ENCODE peak calls at places on chromosomes 4 and X, in nine cellular contexts. G, R, V, D, A, S, Q, Y and F are unnamed samples.

GRCh38 chrX:350534-351321 is 32.1 kb upstream of the GTPBP6 start:
- DNase-seq in A (peak), R (no peak), S (no peak), D (no peak), Q (no peak), G (no peak), Y (peak), V (no peak), F (no peak)

GRCh38 chr4:152848508-152848907 is 68.8 kb downstream of the ARFIP1 start:
- DNase-seq in Y (no peak), D (no peak), V (no peak), R (no peak), Q (no peak), G (peak), A (no peak), S (no peak), F (no peak)

GRCh38 chrX:5449323-5449722 is 779.3 kb downstream of the NLGN4X start:
- DNase-seq in Y (no peak), S (no peak), A (no peak), R (no peak), V (no peak), G (no peak), D (no peak), Q (no peak), F (no peak)

GRCh38 chrX:118570209-118570608 is 74.6 kb downstream of the DOCK11 start:
- DNase-seq in A (no peak), S (no peak), D (no peak), V (no peak), G (no peak), Y (no peak), Q (no peak), R (no peak), F (no peak)

GRCh38 chr4:82293304-82293703 is 80.5 kb downstream of the HNRNPD start:
- DNase-seq in Y (no peak), Q (no peak), G (no peak), R (no peak), A (no peak), V (no peak), S (peak), D (no peak), F (no peak)

GRCh38 chr4:143207555-143207954 is 22.8 kb downstream of the USP38 start:
- DNase-seq in S (no peak), R (no peak), Q (no peak), G (peak), D (no peak), A (no peak), Y (no peak), V (no peak), F (no peak)

GRCh38 chr4:118953276-118953675 is 64.6 kb downstream of the SYNPO2 start:
- DNase-seq in D (no peak), Q (no peak), Y (no peak), A (no peak), S (no peak), V (no peak), R (no peak), G (no peak), F (no peak)

GRCh38 chrX:8738588-8739189 is 6.8 kb upstream of the ANOS1 start:
- DNase-seq in A (no peak), G (no peak), Q (peak), R (no peak), D (no peak), Y (no peak), V (no peak), S (no peak), F (no peak)

GRCh38 chr4:153222790-153223417 is 18.7 kb downstream of the TRIM2 start:
- DNase-seq in Y (peak), D (no peak), G (no peak), R (no peak), V (peak), Q (peak), A (peak), S (peak), F (no peak)

GRCh38 chr4:1975880-1976279 is 32.9 kb downstream of the NELFA start:
- DNase-seq in V (no peak), Q (no peak), R (no peak), D (no peak), A (no peak), S (no peak), Y (no peak), G (no peak), F (no peak)

GRCh38 chr4:68180858-68181531 is 51.3 kb upstream of the TMPRSS11F start:
- DNase-seq in V (no peak), D (no peak), S (no peak), G (peak), Y (no peak), Q (no peak), A (no peak), R (no peak), F (no peak)

GRCh38 chr4:68176500-68176899 is 46.8 kb upstream of the TMPRSS11F start:
- DNase-seq in D (no peak), R (no peak), A (no peak), S (no peak), Q (no peak), Y (no peak), G (no peak), V (no peak), F (no peak)

GRCh38 chr4:68176904-68177303 is 47.2 kb upstream of the TMPRSS11F start:
- DNase-seq in A (no peak), D (no peak), Y (no peak), G (peak), V (no peak), S (no peak), R (no peak), Q (no peak), F (no peak)

GRCh38 chr4:68175562-68176155 is 46.0 kb upstream of the TMPRSS11F start:
- DNase-seq in R (no peak), Y (no peak), V (no peak), A (no peak), D (peak), Q (peak), S (peak), G (peak), F (no peak)
- TF ChIP-seq CTCF in R (peak), Y (peak), V (no peak), A (no peak), D (peak), Q (peak), S (peak), G (peak), F (no peak)

DNA sequence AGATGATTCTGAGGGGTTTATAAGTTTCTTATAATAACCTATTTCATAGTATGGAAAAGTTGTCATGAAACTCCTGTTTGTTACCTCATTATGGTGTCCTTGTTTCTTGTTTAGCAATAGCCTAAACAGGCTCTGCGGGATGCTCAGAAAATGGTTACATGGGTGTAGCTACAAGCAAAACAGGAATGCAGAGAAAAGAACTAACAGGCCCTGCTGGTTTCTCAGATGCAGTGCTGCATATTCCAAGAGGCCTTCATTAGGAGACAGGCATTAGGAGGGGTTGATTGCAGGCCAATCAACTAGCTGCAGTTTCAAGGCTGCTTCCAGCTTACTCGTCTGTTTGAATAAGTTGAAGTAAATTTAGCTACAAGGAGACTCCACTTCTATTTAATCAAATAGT is 37.6 kb upstream of the HPGD start:
- DNase-seq in D (no peak), A (no peak), R (no peak), G (peak), S (no peak), Q (no peak), V (no peak), Y (no peak), F (no peak)
- TF ChIP-seq CTCF in D (no peak), A (no peak), R (no peak), G (no peak), S (no peak), Q (no peak), V (no peak), Y (no peak), F (no peak)

DNA sequence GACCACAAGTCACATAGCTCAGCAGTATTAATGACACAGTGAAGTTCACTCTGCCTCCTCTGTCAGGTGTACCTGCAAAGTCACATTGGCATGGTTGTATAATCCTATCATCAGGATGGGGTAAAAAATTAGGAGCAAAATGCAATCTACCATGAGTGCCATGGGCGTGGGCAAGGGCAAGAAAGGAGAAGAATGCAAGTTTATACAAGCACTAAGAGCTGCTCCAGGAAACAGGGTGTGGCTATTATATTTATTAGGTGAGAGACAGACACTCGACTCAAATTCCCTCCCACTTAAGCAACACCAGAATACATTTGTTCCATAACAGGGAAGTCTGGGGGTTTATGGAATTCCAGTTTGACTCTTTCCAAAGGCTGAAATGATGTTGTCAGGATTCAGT is 378.8 kb downstream of the BCOR start:
- DNase-seq in Y (no peak), G (peak), S (no peak), V (peak), Q (no peak), R (no peak), D (no peak), A (no peak), F (no peak)
- TF ChIP-seq CTCF in Y (no peak), G (no peak), S (no peak), V (no peak), Q (no peak), R (no peak), D (no peak), A (no peak), F (no peak)

GRCh38 chrX:109475174-109475891 is 6.6 kb downstream of the GUCY2F start:
- DNase-seq in V (no peak), Y (no peak), S (no peak), R (no peak), A (peak), G (peak), Q (peak), D (peak), F (no peak)
- TF ChIP-seq CTCF in V (no peak), Y (peak), S (no peak), R (peak), A (no peak), G (peak), Q (peak), D (peak), F (no peak)

GRCh38 chr4:8410641-8411271 is 29.8 kb downstream of the ACOX3 start:
- DNase-seq in D (no peak), A (no peak), S (no peak), V (no peak), Q (peak), Y (peak), G (peak), R (no peak), F (no peak)

GRCh38 chr4:8411351-8412180 is 29.0 kb downstream of the ACOX3 start:
- DNase-seq in G (no peak), R (no peak), Q (no peak), S (no peak), V (no peak), D (no peak), Y (no peak), A (no peak), F (no peak)

GRCh38 chr4:8414377-8414776 is 26.1 kb downstream of the ACOX3 start:
- DNase-seq in R (no peak), S (no peak), D (no peak), Q (no peak), Y (no peak), G (no peak), A (no peak), V (no peak), F (no peak)

GRCh38 chr4:8410066-8410600 is 30.4 kb downstream of the ACOX3 start:
- DNase-seq in D (no peak), R (no peak), V (no peak), G (no peak), S (no peak), Y (no peak), Q (no peak), A (no peak), F (no peak)

GRCh38 chr4:8412288-8412687 is 28.2 kb downstream of the ACOX3 start:
- DNase-seq in G (no peak), V (no peak), D (no peak), Y (no peak), Q (no peak), A (no peak), S (no peak), R (no peak), F (no peak)
- TF ChIP-seq CTCF in G (no peak), V (no peak), D (no peak), Y (no peak), Q (no peak), A (no peak), S (no peak), R (no peak), F (no peak)

DNA sequence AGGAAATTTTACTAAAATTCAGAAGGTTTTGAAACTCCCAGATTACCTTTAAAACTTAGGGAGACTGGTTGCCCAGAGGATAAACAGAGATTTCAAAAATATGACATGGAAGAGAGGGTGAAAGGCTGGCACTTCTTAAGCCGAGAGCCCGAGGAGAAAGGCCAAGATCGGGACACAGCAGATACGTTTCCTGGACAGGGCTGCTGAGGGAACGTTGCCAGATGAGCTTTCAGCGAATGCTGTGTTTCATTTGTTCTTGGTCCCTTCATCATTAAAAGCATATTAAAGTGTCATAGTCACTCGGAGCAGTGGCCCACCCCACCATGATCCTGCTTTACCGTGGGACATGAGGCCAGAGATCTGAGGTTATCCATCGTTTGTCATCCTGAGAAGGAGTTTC is 37.9 kb upstream of the STOX2 start:
- DNase-seq in R (no peak), Y (no peak), G (no peak), V (no peak), Q (no peak), S (no peak), A (no peak), D (no peak), F (no peak)
- TF ChIP-seq CTCF in R (no peak), Y (no peak), G (no peak), V (no peak), Q (no peak), S (no peak), A (no peak), D (no peak), F (no peak)